ENCODE peak calls at places on chromosomes 4 and X, in nine cellular contexts. One of them, this sample, is unnamed.

GRCh38 chr4:168755643-168756482 is 254.2 kb downstream of the CBR4 start:
- DNase-seq in stomach: no peak
- DNase-seq in transverse colon: no peak
- DNase-seq in A549: no peak
- DNase-seq in esophagus muscularis mucosa: no peak
- DNase-seq in suprapubic skin: no peak
- DNase-seq in tibial nerve: no peak
- DNase-seq in K562: no peak
- DNase-seq in SK-N-SH: no peak
- DNase-seq in this sample: no peak

GRCh38 chr4:73607375-73608026 is 12.7 kb downstream of the RASSF6 start:
- DNase-seq in stomach: no peak
- DNase-seq in transverse colon: no peak
- DNase-seq in A549: peak; percentile 29
- DNase-seq in esophagus muscularis mucosa: no peak
- DNase-seq in suprapubic skin: no peak
- DNase-seq in tibial nerve: no peak
- DNase-seq in K562: no peak
- DNase-seq in SK-N-SH: no peak
- DNase-seq in this sample: no peak

GRCh38 chr4:185096032-185096653 is 46.9 kb upstream of the SLC25A4 start:
- DNase-seq in stomach: peak; percentile 45
- DNase-seq in transverse colon: peak; percentile 25
- DNase-seq in A549: peak; percentile 26
- DNase-seq in esophagus muscularis mucosa: no peak
- DNase-seq in suprapubic skin: no peak
- DNase-seq in tibial nerve: peak; percentile 77
- DNase-seq in K562: peak; percentile 24
- DNase-seq in SK-N-SH: peak; percentile 60
- DNase-seq in this sample: peak; percentile 60

GRCh38 chrX:39144323-39144722 is 343.1 kb downstream of the MID1IP1 start:
- DNase-seq in stomach: no peak
- DNase-seq in transverse colon: no peak
- DNase-seq in A549: no peak
- DNase-seq in esophagus muscularis mucosa: no peak
- DNase-seq in suprapubic skin: no peak
- DNase-seq in tibial nerve: no peak
- DNase-seq in K562: no peak
- DNase-seq in SK-N-SH: no peak
- DNase-seq in this sample: no peak

GRCh38 chrX:130592204-130592603 is 190.4 kb downstream of the RBMX2 start:
- DNase-seq in stomach: no peak
- DNase-seq in transverse colon: no peak
- DNase-seq in A549: no peak
- DNase-seq in esophagus muscularis mucosa: no peak
- DNase-seq in suprapubic skin: no peak
- DNase-seq in tibial nerve: no peak
- DNase-seq in K562: no peak
- DNase-seq in SK-N-SH: no peak
- DNase-seq in this sample: no peak

GRCh38 chr4:52566136-52567031 is 92.7 kb downstream of the USP46 start:
- DNase-seq in stomach: no peak
- DNase-seq in transverse colon: no peak
- DNase-seq in A549: no peak
- DNase-seq in esophagus muscularis mucosa: no peak
- DNase-seq in suprapubic skin: no peak
- DNase-seq in tibial nerve: no peak
- DNase-seq in K562: no peak
- DNase-seq in SK-N-SH: no peak
- DNase-seq in this sample: no peak

GRCh38 chr4:153335665-153336064 is 8.8 kb upstream of the MND1 start:
- DNase-seq in stomach: no peak
- DNase-seq in transverse colon: no peak
- DNase-seq in A549: no peak
- DNase-seq in esophagus muscularis mucosa: no peak
- DNase-seq in suprapubic skin: no peak
- DNase-seq in tibial nerve: no peak
- DNase-seq in K562: no peak
- DNase-seq in SK-N-SH: no peak
- DNase-seq in this sample: no peak

GRCh38 chr4:106201373-106201772 is 114.6 kb downstream of the TBCK start:
- DNase-seq in stomach: no peak
- DNase-seq in transverse colon: no peak
- DNase-seq in A549: peak; percentile 5
- DNase-seq in esophagus muscularis mucosa: no peak
- DNase-seq in suprapubic skin: no peak
- DNase-seq in tibial nerve: no peak
- DNase-seq in K562: no peak
- DNase-seq in SK-N-SH: peak; percentile 28
- DNase-seq in this sample: no peak

GRCh38 chr4:142645478-142646108 is 200.5 kb downstream of the INPP4B start:
- DNase-seq in stomach: no peak
- DNase-seq in transverse colon: no peak
- DNase-seq in A549: no peak
- DNase-seq in esophagus muscularis mucosa: no peak
- DNase-seq in suprapubic skin: no peak
- DNase-seq in tibial nerve: no peak
- DNase-seq in K562: no peak
- DNase-seq in SK-N-SH: no peak
- DNase-seq in this sample: no peak

DNA sequence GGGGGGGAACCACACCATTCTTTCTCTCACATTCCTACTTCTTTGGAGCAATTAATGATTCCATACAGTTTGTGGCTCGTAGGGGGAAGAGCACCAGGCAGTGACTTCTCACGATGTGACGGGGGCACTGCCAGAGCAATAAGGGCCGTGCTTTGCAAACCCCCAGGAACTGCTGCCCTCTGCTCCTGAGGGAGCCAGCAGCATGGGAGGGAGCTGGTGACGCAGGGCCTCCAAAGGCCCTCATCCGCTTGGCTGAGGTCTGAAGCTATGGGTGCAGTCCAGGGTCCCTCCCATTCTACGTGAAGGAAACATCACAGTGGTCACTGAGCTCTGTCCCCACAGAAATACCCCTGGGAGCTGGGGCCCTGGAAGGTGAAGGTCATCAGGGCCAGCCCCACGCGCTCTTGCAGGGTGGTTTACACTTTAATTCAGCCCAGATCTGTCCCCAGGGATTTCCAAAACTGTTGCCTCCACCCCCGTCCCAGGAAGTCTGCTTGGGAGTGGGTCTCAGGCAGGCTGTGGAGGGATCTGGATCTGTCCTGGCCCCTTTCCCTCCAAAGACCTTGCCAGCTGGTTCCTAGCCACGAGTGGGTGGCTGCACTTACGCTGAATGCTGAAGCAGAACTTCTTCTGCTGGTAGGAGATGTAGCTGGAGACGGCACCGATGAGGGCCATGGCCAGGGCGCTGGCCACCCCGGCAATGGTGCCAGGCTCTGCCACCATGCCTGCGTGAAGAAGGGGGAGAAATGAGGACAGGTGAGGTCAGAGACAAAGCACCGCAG is 82.6 kb downstream of the MTMR1 start:
- DNase-seq in stomach: no peak
- DNase-seq in transverse colon: no peak
- DNase-seq in A549: no peak
- DNase-seq in esophagus muscularis mucosa: no peak
- DNase-seq in suprapubic skin: no peak
- DNase-seq in tibial nerve: no peak
- DNase-seq in K562: no peak
- DNase-seq in SK-N-SH: no peak
- DNase-seq in this sample: no peak
- H3K27ac ChIP-seq in stomach: no peak overlapping the region
- H3K27ac ChIP-seq in transverse colon: no peak overlapping the region
- H3K27ac ChIP-seq in A549: no peak overlapping the region
- H3K27ac ChIP-seq in esophagus muscularis mucosa: no peak overlapping the region
- H3K27ac ChIP-seq in suprapubic skin: no peak overlapping the region
- H3K27ac ChIP-seq in tibial nerve: no peak overlapping the region
- H3K27ac ChIP-seq in K562: no peak overlapping the region
- H3K27ac ChIP-seq in SK-N-SH: no peak overlapping the region
- H3K27ac ChIP-seq in this sample: no peak overlapping the region

GRCh38 chr4:18398661-18399060 is 377.1 kb upstream of the LCORL start:
- DNase-seq in stomach: no peak
- DNase-seq in transverse colon: no peak
- DNase-seq in A549: no peak
- DNase-seq in esophagus muscularis mucosa: peak; percentile 78
- DNase-seq in suprapubic skin: no peak
- DNase-seq in tibial nerve: no peak
- DNase-seq in K562: no peak
- DNase-seq in SK-N-SH: no peak
- DNase-seq in this sample: no peak
- TF ChIP-seq EP300 in stomach: no peak
- TF ChIP-seq EP300 in transverse colon: no peak
- TF ChIP-seq EP300 in A549: no peak
- TF ChIP-seq EP300 in esophagus muscularis mucosa: no peak
- TF ChIP-seq EP300 in suprapubic skin: no peak
- TF ChIP-seq EP300 in tibial nerve: no peak
- TF ChIP-seq EP300 in K562: no peak
- TF ChIP-seq EP300 in SK-N-SH: no peak
- TF ChIP-seq EP300 in this sample: no peak

DNA sequence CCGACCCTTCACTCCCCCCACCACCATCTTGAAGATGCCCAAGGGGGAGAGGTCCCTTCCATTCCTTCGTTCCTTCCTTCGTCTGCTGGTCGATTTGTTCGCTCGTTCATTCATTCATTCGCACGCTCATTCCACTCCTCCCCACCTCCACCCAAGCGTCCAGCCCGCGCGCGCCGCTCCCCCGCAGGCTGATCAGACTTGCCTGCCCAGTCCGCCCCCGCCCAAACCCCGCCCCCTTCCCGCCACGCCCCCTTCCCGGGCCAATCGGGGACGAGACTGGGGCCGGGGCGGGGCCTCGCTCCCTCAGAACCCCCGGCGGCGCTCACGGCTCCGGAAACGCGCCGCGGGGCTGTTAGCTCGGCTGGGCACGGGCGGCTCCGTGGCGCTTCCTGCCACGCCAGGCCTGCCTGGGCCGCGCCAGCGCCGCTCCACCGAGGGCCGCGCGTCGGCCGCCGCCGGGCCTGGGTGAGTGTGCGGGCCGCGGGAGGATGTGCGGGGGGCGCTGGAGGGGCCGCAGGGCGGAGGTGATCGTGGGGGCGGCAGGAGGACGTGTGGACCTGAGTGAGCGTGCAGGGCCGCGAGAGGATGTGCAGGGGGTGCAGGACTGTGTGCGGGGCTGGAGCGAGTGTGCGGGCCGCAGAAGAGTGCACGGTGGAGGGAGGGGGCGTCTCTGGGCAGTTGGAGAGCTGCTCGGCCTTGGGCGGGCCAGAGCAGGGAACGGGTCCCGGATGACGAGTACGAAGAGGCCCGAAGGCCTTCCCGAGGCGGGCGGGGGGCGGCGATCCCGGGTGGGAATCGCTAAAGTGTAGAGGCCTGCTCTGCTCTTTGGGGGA is at the start of gene ZNF275:
- DNase-seq in stomach: peak; percentile 82
- DNase-seq in transverse colon: peak; percentile 83
- DNase-seq in A549: peak; percentile 55
- DNase-seq in esophagus muscularis mucosa: peak; percentile 94
- DNase-seq in suprapubic skin: peak; percentile 80
- DNase-seq in tibial nerve: peak; percentile 57
- DNase-seq in K562: peak; percentile 95
- DNase-seq in SK-N-SH: peak; percentile 94
- DNase-seq in this sample: peak; percentile 86
- H3K27ac ChIP-seq in stomach: peak within 1 kb of the TSS; percentile 7
- H3K27ac ChIP-seq in transverse colon: peak within 1 kb of the TSS; percentile 71
- H3K27ac ChIP-seq in A549: peak within 1 kb of the TSS; percentile 96
- H3K27ac ChIP-seq in esophagus muscularis mucosa: peak within 1 kb of the TSS; percentile 58
- H3K27ac ChIP-seq in suprapubic skin: peak within 1 kb of the TSS; percentile 51
- H3K27ac ChIP-seq in tibial nerve: no peak within 1 kb of the TSS
- H3K27ac ChIP-seq in K562: peak within 1 kb of the TSS; percentile 80
- H3K27ac ChIP-seq in SK-N-SH: peak within 1 kb of the TSS; percentile 59
- H3K27ac ChIP-seq in this sample: peak within 1 kb of the TSS; percentile 68

GRCh38 chr4:6465985-6466384 is 6.4 kb downstream of the PPP2R2C start:
- DNase-seq in stomach: no peak
- DNase-seq in transverse colon: no peak
- DNase-seq in A549: no peak
- DNase-seq in esophagus muscularis mucosa: peak; percentile 85
- DNase-seq in suprapubic skin: peak; percentile 50
- DNase-seq in tibial nerve: no peak
- DNase-seq in K562: no peak
- DNase-seq in SK-N-SH: peak; percentile 8
- DNase-seq in this sample: no peak
- TF ChIP-seq EP300 in stomach: no peak
- TF ChIP-seq EP300 in transverse colon: no peak
- TF ChIP-seq EP300 in A549: no peak
- TF ChIP-seq EP300 in esophagus muscularis mucosa: no peak
- TF ChIP-seq EP300 in suprapubic skin: no peak
- TF ChIP-seq EP300 in tibial nerve: no peak
- TF ChIP-seq EP300 in K562: no peak
- TF ChIP-seq EP300 in SK-N-SH: no peak
- TF ChIP-seq EP300 in this sample: no peak

GRCh38 chr4:54914781-54915180 is 210.6 kb downstream of the KDR start:
- DNase-seq in stomach: no peak
- DNase-seq in transverse colon: no peak
- DNase-seq in A549: no peak
- DNase-seq in esophagus muscularis mucosa: no peak
- DNase-seq in suprapubic skin: no peak
- DNase-seq in tibial nerve: no peak
- DNase-seq in K562: no peak
- DNase-seq in SK-N-SH: no peak
- DNase-seq in this sample: no peak
- H3K27ac ChIP-seq in stomach: no peak overlapping the region
- H3K27ac ChIP-seq in transverse colon: no peak overlapping the region
- H3K27ac ChIP-seq in A549: no peak overlapping the region
- H3K27ac ChIP-seq in esophagus muscularis mucosa: no peak overlapping the region
- H3K27ac ChIP-seq in suprapubic skin: no peak overlapping the region
- H3K27ac ChIP-seq in tibial nerve: no peak overlapping the region
- H3K27ac ChIP-seq in K562: no peak overlapping the region
- H3K27ac ChIP-seq in SK-N-SH: no peak overlapping the region
- H3K27ac ChIP-seq in this sample: no peak overlapping the region

GRCh38 chr4:99640676-99641075 is 17.0 kb downstream of the C4orf54 start:
- DNase-seq in stomach: no peak
- DNase-seq in transverse colon: no peak
- DNase-seq in A549: no peak
- DNase-seq in esophagus muscularis mucosa: no peak
- DNase-seq in suprapubic skin: no peak
- DNase-seq in tibial nerve: no peak
- DNase-seq in K562: no peak
- DNase-seq in SK-N-SH: no peak
- DNase-seq in this sample: no peak

GRCh38 chr4:99645036-99645435 is 12.6 kb downstream of the C4orf54 start:
- DNase-seq in stomach: no peak
- DNase-seq in transverse colon: no peak
- DNase-seq in A549: no peak
- DNase-seq in esophagus muscularis mucosa: no peak
- DNase-seq in suprapubic skin: no peak
- DNase-seq in tibial nerve: no peak
- DNase-seq in K562: no peak
- DNase-seq in SK-N-SH: no peak
- DNase-seq in this sample: no peak

GRCh38 chr4:99644453-99644852 is 13.2 kb downstream of the C4orf54 start:
- DNase-seq in stomach: no peak
- DNase-seq in transverse colon: no peak
- DNase-seq in A549: no peak
- DNase-seq in esophagus muscularis mucosa: no peak
- DNase-seq in suprapubic skin: no peak
- DNase-seq in tibial nerve: no peak
- DNase-seq in K562: no peak
- DNase-seq in SK-N-SH: no peak
- DNase-seq in this sample: no peak

GRCh38 chr4:99645638-99646037 is 12.0 kb downstream of the C4orf54 start:
- DNase-seq in stomach: no peak
- DNase-seq in transverse colon: no peak
- DNase-seq in A549: no peak
- DNase-seq in esophagus muscularis mucosa: no peak
- DNase-seq in suprapubic skin: no peak
- DNase-seq in tibial nerve: no peak
- DNase-seq in K562: no peak
- DNase-seq in SK-N-SH: no peak
- DNase-seq in this sample: no peak

GRCh38 chr4:99642725-99643489 is 14.7 kb downstream of the C4orf54 start:
- DNase-seq in stomach: no peak
- DNase-seq in transverse colon: no peak
- DNase-seq in A549: no peak
- DNase-seq in esophagus muscularis mucosa: no peak
- DNase-seq in suprapubic skin: no peak
- DNase-seq in tibial nerve: peak; percentile 14
- DNase-seq in K562: no peak
- DNase-seq in SK-N-SH: no peak
- DNase-seq in this sample: peak; percentile 70
- TF ChIP-seq EP300 in stomach: no peak
- TF ChIP-seq EP300 in transverse colon: no peak
- TF ChIP-seq EP300 in A549: no peak
- TF ChIP-seq EP300 in esophagus muscularis mucosa: no peak
- TF ChIP-seq EP300 in suprapubic skin: no peak
- TF ChIP-seq EP300 in tibial nerve: no peak
- TF ChIP-seq EP300 in K562: no peak
- TF ChIP-seq EP300 in SK-N-SH: no peak
- TF ChIP-seq EP300 in this sample: no peak